ENCODE peak calls at places on chromosomes 7 and 10, in ten cellular contexts. One of them, this sample, is unnamed.

GRCh38 chr7:46391215-46391614 is 470.1 kb upstream of the IGFBP3 start:
- DNase-seq in mesenteric fat pad: no peak
- DNase-seq in iris pigment epithelial cell: peak; percentile 12
- DNase-seq in cardiac fibroblast: no peak
- DNase-seq in stimulated activated CD4-positive, alpha-beta T cell treated with anti-CD3 and anti-CD28 coated beads, Interleukin-4, amount 100 ng/mL, for 1 hour: no peak
- DNase-seq in heart left ventricle: no peak
- DNase-seq in bronchial epithelial cell: no peak
- DNase-seq in hypothalamus: no peak
- DNase-seq in lower leg skin: no peak
- DNase-seq in activated T-cell treated with anti-CD3 and anti-CD28 coated beads, Interleukin-2, amount 50 U/mL, for 72 hours: no peak
- DNase-seq in this sample: peak; percentile 64

GRCh38 chr10:96427291-96427690 is 68.5 kb upstream of the OPALIN start:
- DNase-seq in mesenteric fat pad: no peak
- DNase-seq in iris pigment epithelial cell: no peak
- DNase-seq in cardiac fibroblast: no peak
- DNase-seq in stimulated activated CD4-positive, alpha-beta T cell treated with anti-CD3 and anti-CD28 coated beads, Interleukin-4, amount 100 ng/mL, for 1 hour: no peak
- DNase-seq in heart left ventricle: no peak
- DNase-seq in bronchial epithelial cell: no peak
- DNase-seq in hypothalamus: no peak
- DNase-seq in lower leg skin: no peak
- DNase-seq in activated T-cell treated with anti-CD3 and anti-CD28 coated beads, Interleukin-2, amount 50 U/mL, for 72 hours: no peak
- DNase-seq in this sample: no peak

GRCh38 chr7:155578016-155578415 is 31.7 kb upstream of the CNPY1 start:
- DNase-seq in mesenteric fat pad: peak; percentile 65
- DNase-seq in iris pigment epithelial cell: no peak
- DNase-seq in cardiac fibroblast: no peak
- DNase-seq in stimulated activated CD4-positive, alpha-beta T cell treated with anti-CD3 and anti-CD28 coated beads, Interleukin-4, amount 100 ng/mL, for 1 hour: no peak
- DNase-seq in heart left ventricle: no peak
- DNase-seq in bronchial epithelial cell: no peak
- DNase-seq in hypothalamus: no peak
- DNase-seq in lower leg skin: no peak
- DNase-seq in activated T-cell treated with anti-CD3 and anti-CD28 coated beads, Interleukin-2, amount 50 U/mL, for 72 hours: no peak
- DNase-seq in this sample: no peak

GRCh38 chr7:42869131-42870020 is 42.5 kb downstream of the C7orf25 start:
- DNase-seq in mesenteric fat pad: no peak
- DNase-seq in iris pigment epithelial cell: no peak
- DNase-seq in cardiac fibroblast: no peak
- DNase-seq in stimulated activated CD4-positive, alpha-beta T cell treated with anti-CD3 and anti-CD28 coated beads, Interleukin-4, amount 100 ng/mL, for 1 hour: peak; percentile 8
- DNase-seq in heart left ventricle: no peak
- DNase-seq in bronchial epithelial cell: peak; percentile 46
- DNase-seq in hypothalamus: no peak
- DNase-seq in lower leg skin: no peak
- DNase-seq in activated T-cell treated with anti-CD3 and anti-CD28 coated beads, Interleukin-2, amount 50 U/mL, for 72 hours: peak; percentile 72
- DNase-seq in this sample: peak; percentile 68

GRCh38 chr7:7051221-7051877 is 131.0 kb upstream of the C1GALT1 start:
- DNase-seq in mesenteric fat pad: no peak
- DNase-seq in iris pigment epithelial cell: no peak
- DNase-seq in cardiac fibroblast: peak; percentile 1
- DNase-seq in stimulated activated CD4-positive, alpha-beta T cell treated with anti-CD3 and anti-CD28 coated beads, Interleukin-4, amount 100 ng/mL, for 1 hour: no peak
- DNase-seq in heart left ventricle: no peak
- DNase-seq in bronchial epithelial cell: peak; percentile 39
- DNase-seq in hypothalamus: no peak
- DNase-seq in lower leg skin: peak; percentile 21
- DNase-seq in activated T-cell treated with anti-CD3 and anti-CD28 coated beads, Interleukin-2, amount 50 U/mL, for 72 hours: no peak
- DNase-seq in this sample: peak; percentile 3

GRCh38 chr7:79471283-79471682 is 17.8 kb upstream of the MAGI2 start:
- DNase-seq in mesenteric fat pad: no peak
- DNase-seq in iris pigment epithelial cell: peak; percentile 22
- DNase-seq in cardiac fibroblast: no peak
- DNase-seq in stimulated activated CD4-positive, alpha-beta T cell treated with anti-CD3 and anti-CD28 coated beads, Interleukin-4, amount 100 ng/mL, for 1 hour: no peak
- DNase-seq in heart left ventricle: no peak
- DNase-seq in bronchial epithelial cell: no peak
- DNase-seq in hypothalamus: no peak
- DNase-seq in lower leg skin: no peak
- DNase-seq in activated T-cell treated with anti-CD3 and anti-CD28 coated beads, Interleukin-2, amount 50 U/mL, for 72 hours: no peak
- DNase-seq in this sample: peak; percentile 49

GRCh38 chr7:28128608-28129007 is 52.0 kb downstream of the JAZF1 start:
- DNase-seq in mesenteric fat pad: no peak
- DNase-seq in iris pigment epithelial cell: peak; percentile 82
- DNase-seq in cardiac fibroblast: peak; percentile 54
- DNase-seq in stimulated activated CD4-positive, alpha-beta T cell treated with anti-CD3 and anti-CD28 coated beads, Interleukin-4, amount 100 ng/mL, for 1 hour: no peak
- DNase-seq in heart left ventricle: no peak
- DNase-seq in bronchial epithelial cell: peak; percentile 27
- DNase-seq in hypothalamus: no peak
- DNase-seq in lower leg skin: no peak
- DNase-seq in activated T-cell treated with anti-CD3 and anti-CD28 coated beads, Interleukin-2, amount 50 U/mL, for 72 hours: no peak
- DNase-seq in this sample: peak; percentile 78

GRCh38 chr10:129646921-129647320 is 179.9 kb downstream of the MGMT start:
- DNase-seq in mesenteric fat pad: no peak
- DNase-seq in iris pigment epithelial cell: no peak
- DNase-seq in cardiac fibroblast: no peak
- DNase-seq in stimulated activated CD4-positive, alpha-beta T cell treated with anti-CD3 and anti-CD28 coated beads, Interleukin-4, amount 100 ng/mL, for 1 hour: no peak
- DNase-seq in heart left ventricle: no peak
- DNase-seq in bronchial epithelial cell: no peak
- DNase-seq in hypothalamus: no peak
- DNase-seq in lower leg skin: no peak
- DNase-seq in activated T-cell treated with anti-CD3 and anti-CD28 coated beads, Interleukin-2, amount 50 U/mL, for 72 hours: no peak
- DNase-seq in this sample: no peak

GRCh38 chr10:25912796-25913195 is 21.2 kb upstream of the MYO3A start:
- DNase-seq in mesenteric fat pad: no peak
- DNase-seq in iris pigment epithelial cell: no peak
- DNase-seq in cardiac fibroblast: no peak
- DNase-seq in stimulated activated CD4-positive, alpha-beta T cell treated with anti-CD3 and anti-CD28 coated beads, Interleukin-4, amount 100 ng/mL, for 1 hour: no peak
- DNase-seq in heart left ventricle: no peak
- DNase-seq in bronchial epithelial cell: no peak
- DNase-seq in hypothalamus: no peak
- DNase-seq in lower leg skin: no peak
- DNase-seq in activated T-cell treated with anti-CD3 and anti-CD28 coated beads, Interleukin-2, amount 50 U/mL, for 72 hours: no peak
- DNase-seq in this sample: no peak

GRCh38 chr10:71878327-71879034 is 27.4 kb upstream of the PSAP start:
- DNase-seq in mesenteric fat pad: no peak
- DNase-seq in iris pigment epithelial cell: no peak
- DNase-seq in cardiac fibroblast: no peak
- DNase-seq in stimulated activated CD4-positive, alpha-beta T cell treated with anti-CD3 and anti-CD28 coated beads, Interleukin-4, amount 100 ng/mL, for 1 hour: no peak
- DNase-seq in heart left ventricle: peak; percentile 40
- DNase-seq in bronchial epithelial cell: no peak
- DNase-seq in hypothalamus: no peak
- DNase-seq in lower leg skin: no peak
- DNase-seq in activated T-cell treated with anti-CD3 and anti-CD28 coated beads, Interleukin-2, amount 50 U/mL, for 72 hours: peak; percentile 44
- DNase-seq in this sample: no peak

GRCh38 chr10:129761166-129761565 is 202.9 kb downstream of the EBF3 start:
- DNase-seq in mesenteric fat pad: peak; percentile 67
- DNase-seq in iris pigment epithelial cell: no peak
- DNase-seq in cardiac fibroblast: no peak
- DNase-seq in stimulated activated CD4-positive, alpha-beta T cell treated with anti-CD3 and anti-CD28 coated beads, Interleukin-4, amount 100 ng/mL, for 1 hour: no peak
- DNase-seq in heart left ventricle: peak; percentile 7
- DNase-seq in bronchial epithelial cell: no peak
- DNase-seq in hypothalamus: no peak
- DNase-seq in lower leg skin: no peak
- DNase-seq in activated T-cell treated with anti-CD3 and anti-CD28 coated beads, Interleukin-2, amount 50 U/mL, for 72 hours: no peak
- DNase-seq in this sample: no peak

GRCh38 chr7:332646-333398 is 42.9 kb downstream of the FOXL3 start:
- DNase-seq in mesenteric fat pad: no peak
- DNase-seq in iris pigment epithelial cell: peak; percentile 50
- DNase-seq in cardiac fibroblast: peak; percentile 63
- DNase-seq in stimulated activated CD4-positive, alpha-beta T cell treated with anti-CD3 and anti-CD28 coated beads, Interleukin-4, amount 100 ng/mL, for 1 hour: peak; percentile 97
- DNase-seq in heart left ventricle: peak; percentile 81
- DNase-seq in bronchial epithelial cell: peak; percentile 38
- DNase-seq in hypothalamus: peak; percentile 76
- DNase-seq in lower leg skin: peak; percentile 45
- DNase-seq in activated T-cell treated with anti-CD3 and anti-CD28 coated beads, Interleukin-2, amount 50 U/mL, for 72 hours: peak; percentile 91
- DNase-seq in this sample: peak; percentile 53

GRCh38 chr7:140284062-140284461 is 107.3 kb upstream of the KDM7A start:
- DNase-seq in mesenteric fat pad: no peak
- DNase-seq in iris pigment epithelial cell: no peak
- DNase-seq in cardiac fibroblast: no peak
- DNase-seq in stimulated activated CD4-positive, alpha-beta T cell treated with anti-CD3 and anti-CD28 coated beads, Interleukin-4, amount 100 ng/mL, for 1 hour: no peak
- DNase-seq in heart left ventricle: no peak
- DNase-seq in bronchial epithelial cell: no peak
- DNase-seq in hypothalamus: no peak
- DNase-seq in lower leg skin: no peak
- DNase-seq in activated T-cell treated with anti-CD3 and anti-CD28 coated beads, Interleukin-2, amount 50 U/mL, for 72 hours: no peak
- DNase-seq in this sample: no peak

GRCh38 chr10:117666131-117666530 is 123.6 kb downstream of the EMX2 start:
- DNase-seq in mesenteric fat pad: no peak
- DNase-seq in iris pigment epithelial cell: no peak
- DNase-seq in cardiac fibroblast: no peak
- DNase-seq in stimulated activated CD4-positive, alpha-beta T cell treated with anti-CD3 and anti-CD28 coated beads, Interleukin-4, amount 100 ng/mL, for 1 hour: no peak
- DNase-seq in heart left ventricle: no peak
- DNase-seq in bronchial epithelial cell: no peak
- DNase-seq in hypothalamus: no peak
- DNase-seq in lower leg skin: no peak
- DNase-seq in activated T-cell treated with anti-CD3 and anti-CD28 coated beads, Interleukin-2, amount 50 U/mL, for 72 hours: no peak
- DNase-seq in this sample: no peak

GRCh38 chr7:135801045-135801693 is 52.6 kb upstream of the FAM180A start:
- DNase-seq in mesenteric fat pad: no peak
- DNase-seq in iris pigment epithelial cell: peak; percentile 62
- DNase-seq in cardiac fibroblast: peak; percentile 84
- DNase-seq in stimulated activated CD4-positive, alpha-beta T cell treated with anti-CD3 and anti-CD28 coated beads, Interleukin-4, amount 100 ng/mL, for 1 hour: no peak
- DNase-seq in heart left ventricle: no peak
- DNase-seq in bronchial epithelial cell: peak; percentile 62
- DNase-seq in hypothalamus: no peak
- DNase-seq in lower leg skin: no peak
- DNase-seq in activated T-cell treated with anti-CD3 and anti-CD28 coated beads, Interleukin-2, amount 50 U/mL, for 72 hours: peak; percentile 29
- DNase-seq in this sample: peak; percentile 67

GRCh38 chr7:80916770-80917681 is 1.8 kb downstream of the SEMA3C start:
- DNase-seq in mesenteric fat pad: no peak
- DNase-seq in iris pigment epithelial cell: peak; percentile 85
- DNase-seq in cardiac fibroblast: peak; percentile 91
- DNase-seq in stimulated activated CD4-positive, alpha-beta T cell treated with anti-CD3 and anti-CD28 coated beads, Interleukin-4, amount 100 ng/mL, for 1 hour: no peak
- DNase-seq in heart left ventricle: no peak
- DNase-seq in bronchial epithelial cell: peak; percentile 92
- DNase-seq in hypothalamus: no peak
- DNase-seq in lower leg skin: no peak
- DNase-seq in activated T-cell treated with anti-CD3 and anti-CD28 coated beads, Interleukin-2, amount 50 U/mL, for 72 hours: no peak
- DNase-seq in this sample: peak; percentile 49

GRCh38 chr7:43314379-43315158 is 202.1 kb downstream of the HECW1 start:
- DNase-seq in mesenteric fat pad: peak; percentile 43
- DNase-seq in iris pigment epithelial cell: no peak
- DNase-seq in cardiac fibroblast: no peak
- DNase-seq in stimulated activated CD4-positive, alpha-beta T cell treated with anti-CD3 and anti-CD28 coated beads, Interleukin-4, amount 100 ng/mL, for 1 hour: no peak
- DNase-seq in heart left ventricle: no peak
- DNase-seq in bronchial epithelial cell: peak; percentile 10
- DNase-seq in hypothalamus: no peak
- DNase-seq in lower leg skin: no peak
- DNase-seq in activated T-cell treated with anti-CD3 and anti-CD28 coated beads, Interleukin-2, amount 50 U/mL, for 72 hours: peak; percentile 69
- DNase-seq in this sample: no peak

GRCh38 chr10:113945075-113945686 is 90.7 kb downstream of the NHLRC2 start:
- DNase-seq in mesenteric fat pad: no peak
- DNase-seq in iris pigment epithelial cell: peak; percentile 60
- DNase-seq in cardiac fibroblast: peak; percentile 55
- DNase-seq in stimulated activated CD4-positive, alpha-beta T cell treated with anti-CD3 and anti-CD28 coated beads, Interleukin-4, amount 100 ng/mL, for 1 hour: no peak
- DNase-seq in heart left ventricle: no peak
- DNase-seq in bronchial epithelial cell: peak; percentile 50
- DNase-seq in hypothalamus: no peak
- DNase-seq in lower leg skin: no peak
- DNase-seq in activated T-cell treated with anti-CD3 and anti-CD28 coated beads, Interleukin-2, amount 50 U/mL, for 72 hours: no peak
- DNase-seq in this sample: peak; percentile 79

GRCh38 chr10:51468424-51468823 is 231.0 kb downstream of the CSTF2T start:
- DNase-seq in mesenteric fat pad: no peak
- DNase-seq in iris pigment epithelial cell: no peak
- DNase-seq in cardiac fibroblast: peak; percentile 7
- DNase-seq in stimulated activated CD4-positive, alpha-beta T cell treated with anti-CD3 and anti-CD28 coated beads, Interleukin-4, amount 100 ng/mL, for 1 hour: no peak
- DNase-seq in heart left ventricle: no peak
- DNase-seq in bronchial epithelial cell: peak; percentile 10
- DNase-seq in hypothalamus: no peak
- DNase-seq in lower leg skin: no peak
- DNase-seq in activated T-cell treated with anti-CD3 and anti-CD28 coated beads, Interleukin-2, amount 50 U/mL, for 72 hours: no peak
- DNase-seq in this sample: peak; percentile 17

GRCh38 chr7:4631664-4632171 is 50.4 kb upstream of the FOXK1 start:
- DNase-seq in mesenteric fat pad: no peak
- DNase-seq in iris pigment epithelial cell: peak; percentile 95
- DNase-seq in cardiac fibroblast: peak; percentile 95
- DNase-seq in stimulated activated CD4-positive, alpha-beta T cell treated with anti-CD3 and anti-CD28 coated beads, Interleukin-4, amount 100 ng/mL, for 1 hour: no peak
- DNase-seq in heart left ventricle: peak; percentile 66
- DNase-seq in bronchial epithelial cell: peak; percentile 84
- DNase-seq in hypothalamus: peak; percentile 68
- DNase-seq in lower leg skin: peak; percentile 87
- DNase-seq in activated T-cell treated with anti-CD3 and anti-CD28 coated beads, Interleukin-2, amount 50 U/mL, for 72 hours: no peak
- DNase-seq in this sample: peak; percentile 92